ENCODE peak calls at places on chromosomes 13 and 19, in four cellular contexts. B, J, U and W are unnamed samples.
A peak's percentile ranks its signal among the peaks of the same experiment; 100 is the strongest.

GRCh38 chr13:69108486-69108885 is 999.1 kb upstream of the ATXN8OS start:
- DNase-seq in B (no peak), J (no peak), U (no peak), W (no peak)

GRCh38 chr13:32426191-32426980 is 1.5 kb downstream of the N4BP2L1 start:
- DNase-seq in U (peak; percentile 72), B (peak; percentile 34), J (peak; percentile 22), W (peak; percentile 53)

GRCh38 chr13:25401958-25402357 is 30.2 kb downstream of the ATP8A2 start:
- DNase-seq in B (no peak), J (no peak), U (no peak), W (no peak)

GRCh38 chr13:105961438-105961837 is 574.0 kb downstream of the EFNB2 start:
- DNase-seq in J (no peak), U (no peak), B (no peak), W (no peak)

GRCh38 chr13:99464441-99464949 is 36.8 kb upstream of the TM9SF2 start:
- DNase-seq in J (no peak), U (no peak), B (no peak), W (no peak)

GRCh38 chr19:2274937-2275535 is 6.9 kb downstream of the PEAK3 start:
- DNase-seq in U (peak; percentile 86), J (peak; percentile 67), B (no peak), W (peak; percentile 84)

GRCh38 chr19:16224266-16225045 is 26.7 kb downstream of the AP1M1 start:
- DNase-seq in U (no peak), J (no peak), B (no peak), W (no peak)

GRCh38 chr13:102693781-102694180 is 1.1 kb downstream of the METTL21C start:
- DNase-seq in J (no peak), U (no peak), B (no peak), W (no peak)

GRCh38 chr13:48400820-48401219 is 12.1 kb downstream of the LPAR6 start:
- DNase-seq in J (no peak), U (no peak), B (no peak), W (no peak)

GRCh38 chr19:49932041-49932451 is 2.7 kb upstream of the NUP62 start:
- DNase-seq in B (no peak), J (no peak), U (no peak), W (no peak)

GRCh38 chr13:108895220-108895704 is 265.9 kb downstream of the MYO16 start:
- DNase-seq in U (peak; percentile 67), B (no peak), J (no peak), W (no peak)

GRCh38 chr19:2186071-2186846 is 22.5 kb downstream of the DOT1L start:
- DNase-seq in J (peak; percentile 88), U (no peak), B (no peak), W (peak; percentile 91)

GRCh38 chr13:96089749-96090239 is at the start of gene HS6ST3:
- DNase-seq in B (no peak), J (peak; percentile 20), U (no peak), W (no peak)

GRCh38 chr19:33395561-33396550 is 22.3 kb downstream of the CEBPG start:
- DNase-seq in B (no peak), U (no peak), J (no peak), W (peak; percentile 78)

GRCh38 chr19:38617764-38618589 is at the start of gene MAP4K1:
- DNase-seq in B (peak; percentile 90), U (peak; percentile 3), J (peak; percentile 57), W (peak; percentile 84)

GRCh38 chr13:51998723-51999471 is 12.4 kb downstream of the ATP7B start:
- DNase-seq in B (no peak), J (no peak), U (no peak), W (no peak)

GRCh38 chr13:43405457-43405856 is 381.3 kb downstream of the ENOX1 start:
- DNase-seq in B (no peak), U (no peak), J (no peak), W (no peak)

GRCh38 chr19:940591-941291 is 14.9 kb downstream of the ARID3A start:
- DNase-seq in U (peak; percentile 80), J (peak; percentile 68), B (peak; percentile 73), W (peak; percentile 91)

GRCh38 chr13:97329331-97329730 is 104.6 kb upstream of the RAP2A start:
- DNase-seq in B (no peak), U (no peak), J (no peak), W (no peak)

GRCh38 chr13:33106656-33107402 is 90.6 kb downstream of the KL start:
- DNase-seq in U (no peak), B (no peak), J (no peak), W (no peak)

GRCh38 chr13:98997738-98998641 is 20.1 kb upstream of the DOCK9 start:
- DNase-seq in J (no peak), U (no peak), B (no peak), W (no peak)

GRCh38 chr13:98299243-98299953 is 122.3 kb upstream of the RNF113B start:
- DNase-seq in J (no peak), U (no peak), B (no peak), W (no peak)

GRCh38 chr19:30968210-30968609 is 381.0 kb downstream of the TSHZ3 start:
- DNase-seq in U (no peak), J (no peak), B (no peak), W (no peak)

GRCh38 chr13:98918771-98919170 is 59.1 kb downstream of the DOCK9 start:
- DNase-seq in J (no peak), B (no peak), U (no peak), W (no peak)

GRCh38 chr13:24128112-24128511 is 32.4 kb upstream of the SPATA13 start:
- DNase-seq in U (no peak), B (no peak), J (no peak), W (no peak)